ENCODE peak calls at places on chromosome 1, in six cellular contexts. One of them, this sample, is unnamed.

GRCh38 chr1:171352554-171352953 is 38.6 kb downstream of the FMO4 start:
- DNase-seq in RCC 7860: no peak
- DNase-seq in body of pancreas: no peak
- DNase-seq in left cardiac atrium: no peak
- DNase-seq in tibial nerve: no peak
- DNase-seq in AG09309: no peak
- DNase-seq in this sample: no peak

GRCh38 chr1:201016943-201017827 is 6.3 kb downstream of the KIF21B start:
- DNase-seq in RCC 7860: no peak
- DNase-seq in tibial nerve: no peak
- DNase-seq in left cardiac atrium: no peak
- DNase-seq in AG09309: no peak
- DNase-seq in body of pancreas: no peak
- DNase-seq in this sample: no peak

GRCh38 chr1:11746092-11746491 is 10.2 kb downstream of the AGTRAP start:
- DNase-seq in tibial nerve: no peak
- DNase-seq in RCC 7860: no peak
- DNase-seq in AG09309: no peak
- DNase-seq in body of pancreas: peak; percentile 54
- DNase-seq in left cardiac atrium: no peak
- DNase-seq in this sample: no peak

GRCh38 chr1:228353601-228354371 is 52.8 kb downstream of the TRIM11 start:
- DNase-seq in left cardiac atrium: no peak
- DNase-seq in tibial nerve: no peak
- DNase-seq in body of pancreas: no peak
- DNase-seq in RCC 7860: no peak
- DNase-seq in AG09309: no peak
- DNase-seq in this sample: no peak

GRCh38 chr1:35544976-35545375 is 12.2 kb downstream of the KIAA0319L start:
- DNase-seq in left cardiac atrium: peak; percentile 73
- DNase-seq in body of pancreas: peak; percentile 58
- DNase-seq in tibial nerve: no peak
- DNase-seq in RCC 7860: no peak
- DNase-seq in AG09309: no peak
- DNase-seq in this sample: peak; percentile 67

GRCh38 chr1:201883786-201884185 is 4.9 kb upstream of the SHISA4 start:
- DNase-seq in AG09309: no peak
- DNase-seq in left cardiac atrium: peak; percentile 65
- DNase-seq in RCC 7860: no peak
- DNase-seq in body of pancreas: peak; percentile 46
- DNase-seq in tibial nerve: no peak
- DNase-seq in this sample: peak; percentile 62

GRCh38 chr1:101357444-101357986 is 120.7 kb downstream of the S1PR1 start:
- DNase-seq in body of pancreas: peak; percentile 54
- DNase-seq in RCC 7860: peak; percentile 75
- DNase-seq in left cardiac atrium: no peak
- DNase-seq in AG09309: peak; percentile 46
- DNase-seq in tibial nerve: peak; percentile 16
- DNase-seq in this sample: peak; percentile 76

GRCh38 chr1:42035205-42035829 is 116.6 kb upstream of the HIVEP3 start:
- DNase-seq in tibial nerve: peak; percentile 27
- DNase-seq in left cardiac atrium: peak; percentile 65
- DNase-seq in body of pancreas: peak; percentile 63
- DNase-seq in AG09309: no peak
- DNase-seq in RCC 7860: peak; percentile 4
- DNase-seq in this sample: peak; percentile 94

GRCh38 chr1:169741666-169742394 is 8.0 kb upstream of the SELE start:
- DNase-seq in body of pancreas: no peak
- DNase-seq in RCC 7860: no peak
- DNase-seq in AG09309: peak; percentile 17
- DNase-seq in left cardiac atrium: no peak
- DNase-seq in tibial nerve: no peak
- DNase-seq in this sample: no peak

GRCh38 chr1:83746234-83746633 is 252.7 kb downstream of the TTLL7 start:
- DNase-seq in body of pancreas: no peak
- DNase-seq in tibial nerve: no peak
- DNase-seq in AG09309: no peak
- DNase-seq in left cardiac atrium: no peak
- DNase-seq in RCC 7860: no peak
- DNase-seq in this sample: no peak

GRCh38 chr1:155184835-155185782 is 11.5 kb downstream of the TRIM46 start:
- DNase-seq in tibial nerve: no peak
- DNase-seq in RCC 7860: no peak
- DNase-seq in body of pancreas: peak; percentile 82
- DNase-seq in AG09309: no peak
- DNase-seq in left cardiac atrium: peak; percentile 55
- DNase-seq in this sample: no peak

GRCh38 chr1:192702212-192702993 is 66.5 kb downstream of the RGS13 start:
- DNase-seq in AG09309: peak; percentile 75
- DNase-seq in body of pancreas: no peak
- DNase-seq in tibial nerve: no peak
- DNase-seq in left cardiac atrium: no peak
- DNase-seq in RCC 7860: peak; percentile 63
- DNase-seq in this sample: no peak

GRCh38 chr1:209603877-209604276 is 20.4 kb downstream of the CAMK1G start:
- DNase-seq in left cardiac atrium: no peak
- DNase-seq in body of pancreas: no peak
- DNase-seq in tibial nerve: no peak
- DNase-seq in AG09309: no peak
- DNase-seq in RCC 7860: no peak
- DNase-seq in this sample: no peak

GRCh38 chr1:10692401-10693021 is 103.9 kb downstream of the CASZ1 start:
- DNase-seq in tibial nerve: no peak
- DNase-seq in left cardiac atrium: no peak
- DNase-seq in RCC 7860: peak; percentile 17
- DNase-seq in body of pancreas: peak; percentile 76
- DNase-seq in AG09309: no peak
- DNase-seq in this sample: peak; percentile 72

GRCh38 chr1:209835782-209836298 is 8.1 kb downstream of the UTP25 start:
- DNase-seq in body of pancreas: no peak
- DNase-seq in RCC 7860: peak; percentile 15
- DNase-seq in AG09309: no peak
- DNase-seq in tibial nerve: no peak
- DNase-seq in left cardiac atrium: no peak
- DNase-seq in this sample: no peak

GRCh38 chr1:151839457-151840409 is at the start of gene C2CD4D:
- DNase-seq in tibial nerve: peak; percentile 38
- DNase-seq in left cardiac atrium: peak; percentile 56
- DNase-seq in RCC 7860: no peak
- DNase-seq in AG09309: no peak
- DNase-seq in body of pancreas: peak; percentile 78
- DNase-seq in this sample: no peak

This sample was measured in K562.